ENCODE peak calls at places on chromosomes 4 and X, in nine cellular contexts. F, Z, N, D, I, G, O, H and C are unnamed samples. For H3K36me3, the result is how much of the 10 kb centered on the place peaks cover.

GRCh38 chrX:102863735-102864134 is 73.3 kb upstream of the RAB40AL start:
- DNase-seq in I (peak), N (peak), G (peak), F (peak), H (peak), D (peak), Z (peak), O (peak), C (peak)

GRCh38 chr4:182225257-182225852 is 17.8 kb upstream of the TENM3 start:
- DNase-seq in I (no peak), Z (no peak), D (no peak), O (no peak), G (no peak), N (no peak), H (no peak), F (no peak), C (no peak)

GRCh38 chr4:7816771-7817170 is 122.9 kb downstream of the AFAP1 start:
- DNase-seq in O (no peak), D (no peak), H (peak), I (no peak), F (no peak), G (no peak), Z (no peak), N (no peak), C (no peak)

GRCh38 chrX:20128678-20129077 is 12.0 kb upstream of the MAP7D2 start:
- DNase-seq in F (no peak), D (no peak), I (no peak), O (no peak), N (no peak), Z (no peak), H (no peak), G (no peak), C (no peak)

GRCh38 chr4:101252721-101253120 is 94.6 kb downstream of the PPP3CA start:
- DNase-seq in I (no peak), F (no peak), O (no peak), N (no peak), H (no peak), G (no peak), D (peak), Z (no peak), C (no peak)

GRCh38 chr4:80610845-80611244 is 275.3 kb downstream of the CFAP299 start:
- DNase-seq in I (no peak), D (peak), O (no peak), G (no peak), N (no peak), F (peak), H (no peak), Z (no peak), C (no peak)

GRCh38 chr4:164700471-164700870 is 53.5 kb upstream of the SMIM31 start:
- DNase-seq in G (no peak), F (peak), Z (no peak), H (no peak), D (no peak), I (no peak), O (no peak), N (no peak), C (no peak)

GRCh38 chr4:141046255-141046654 is 87.0 kb downstream of the RNF150 start:
- DNase-seq in D (peak), G (no peak), N (no peak), I (no peak), O (peak), Z (peak), F (no peak), H (no peak), C (no peak)

GRCh38 chr4:156113138-156113537 is 159.5 kb upstream of the CTSO start:
- DNase-seq in O (no peak), G (no peak), F (no peak), D (no peak), Z (no peak), H (no peak), I (no peak), N (no peak), C (no peak)

GRCh38 chr4:185127021-185127925 is 15.8 kb upstream of the SLC25A4 start:
- DNase-seq in Z (peak), D (peak), O (no peak), N (no peak), H (peak), G (peak), I (no peak), F (no peak), C (no peak)

GRCh38 chr4:64361399-64361740 is 47.9 kb downstream of the TECRL start:
- DNase-seq in O (no peak), F (no peak), G (no peak), H (no peak), Z (no peak), N (no peak), D (no peak), I (no peak), C (no peak)

DNA sequence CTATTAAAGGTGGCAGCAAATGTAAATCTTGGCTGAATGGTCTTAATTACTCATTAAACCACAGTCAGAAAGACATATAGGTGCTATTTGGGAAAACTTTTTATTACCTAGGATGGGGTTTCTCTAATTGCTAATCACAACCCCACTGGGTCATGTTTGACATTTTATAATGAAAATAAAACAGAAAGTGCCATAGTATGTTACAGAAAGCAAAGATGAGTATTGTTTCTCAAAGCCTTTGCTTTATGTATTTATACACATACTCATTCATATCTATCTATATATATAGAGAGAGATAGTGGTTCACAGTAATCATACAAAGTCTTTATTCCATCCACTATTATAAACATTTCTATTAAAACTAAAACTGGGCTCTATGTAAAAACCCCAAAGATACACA is 18.2 kb downstream of the TMEM184C start:
- DNase-seq in N (no peak), O (no peak), F (no peak), D (no peak), Z (no peak), G (no peak), H (no peak), I (no peak), C (no peak)
- H3K36me3 ChIP-seq in N (half or more), O (under half), F (half or more), D (half or more), Z (half or more), G (under half), H (half or more), I (under half), C (half or more)

DNA sequence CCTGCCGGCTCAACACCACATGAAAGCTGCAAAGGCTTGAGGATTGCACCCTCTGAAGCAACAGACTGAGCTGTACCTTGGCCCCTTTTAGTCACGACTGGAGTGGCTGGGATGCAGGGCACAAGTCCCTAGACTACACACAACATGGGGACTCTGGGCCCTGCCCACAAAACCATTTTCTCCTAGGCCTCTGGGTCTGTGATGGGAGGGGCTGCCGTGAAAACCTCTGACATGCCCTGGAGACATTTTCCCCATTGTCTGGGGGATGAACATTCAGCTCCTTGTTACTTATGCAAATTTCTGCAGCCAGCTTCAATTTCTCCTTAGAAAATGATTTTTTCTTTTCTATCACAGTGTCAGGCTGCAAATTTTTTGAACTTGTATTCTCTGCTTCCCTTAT is 123.5 kb upstream of the SMARCAD1 start:
- DNase-seq in G (no peak), Z (no peak), H (no peak), O (no peak), F (no peak), N (no peak), I (no peak), D (no peak), C (no peak)
- H3K4me3 ChIP-seq in G (no peak), Z (no peak), H (no peak), O (no peak), F (no peak), N (no peak), I (no peak), D (no peak), C (no peak)

DNA sequence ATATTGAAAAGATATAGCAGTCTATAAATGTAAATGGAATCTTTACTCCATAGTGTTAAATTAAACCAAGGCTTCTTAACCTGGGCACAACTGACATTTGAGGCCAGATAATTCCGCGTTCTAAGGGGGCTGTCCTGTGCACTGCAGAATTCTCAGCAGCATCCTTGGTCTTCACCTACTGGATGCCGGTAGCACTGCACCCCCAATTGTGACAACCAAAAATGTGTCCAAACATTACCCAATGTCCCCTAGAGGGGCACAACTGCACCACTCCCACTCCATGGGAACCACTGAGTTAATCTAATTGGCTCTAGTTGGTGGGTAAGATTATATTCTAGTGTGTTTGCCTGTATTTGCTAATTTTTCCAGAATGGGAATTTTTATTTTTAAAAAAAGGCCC is 16.6 kb downstream of the AP1S2 start:
- DNase-seq in O (no peak), F (peak), I (no peak), G (no peak), Z (no peak), D (no peak), H (no peak), N (no peak), C (no peak)
- H3K36me3 ChIP-seq in O (under half), F (half or more), I (under half), G (under half), Z (under half), D (under half), H (under half), N (under half), C (under half)

DNA sequence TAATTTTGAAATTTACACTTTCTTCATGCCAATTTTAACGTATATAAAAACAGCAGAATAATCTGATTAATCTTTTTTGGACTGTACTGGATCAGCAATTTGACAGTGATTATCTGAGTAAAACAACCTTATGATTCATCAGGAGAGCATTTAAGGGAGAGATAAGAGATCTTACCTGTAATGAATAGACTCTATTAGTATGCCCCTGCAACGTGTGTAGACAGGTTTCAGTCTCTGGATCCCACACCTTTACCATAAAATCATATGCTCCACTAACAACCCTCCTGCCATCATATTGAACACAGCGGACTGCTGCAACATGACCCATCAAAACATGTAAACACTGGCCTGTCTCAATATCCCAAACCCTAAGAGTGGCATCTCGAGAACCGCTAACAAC is 210.1 kb downstream of the FBXW7 start:
- DNase-seq in F (no peak), I (no peak), N (no peak), G (no peak), D (no peak), O (no peak), Z (no peak), H (no peak), C (no peak)
- H3K4me3 ChIP-seq in F (no peak), I (no peak), N (no peak), G (no peak), D (no peak), O (no peak), Z (no peak), H (no peak), C (no peak)

GRCh38 chr4:176433983-176434382 is 114.2 kb downstream of the SPCS3 start:
- DNase-seq in I (no peak), G (no peak), N (no peak), O (no peak), H (no peak), F (no peak), D (no peak), Z (no peak), C (no peak)
- H3K36me3 ChIP-seq in I (under half), G (under half), N (under half), O (under half), H (under half), F (under half), D (under half), Z (under half), C (under half)

DNA sequence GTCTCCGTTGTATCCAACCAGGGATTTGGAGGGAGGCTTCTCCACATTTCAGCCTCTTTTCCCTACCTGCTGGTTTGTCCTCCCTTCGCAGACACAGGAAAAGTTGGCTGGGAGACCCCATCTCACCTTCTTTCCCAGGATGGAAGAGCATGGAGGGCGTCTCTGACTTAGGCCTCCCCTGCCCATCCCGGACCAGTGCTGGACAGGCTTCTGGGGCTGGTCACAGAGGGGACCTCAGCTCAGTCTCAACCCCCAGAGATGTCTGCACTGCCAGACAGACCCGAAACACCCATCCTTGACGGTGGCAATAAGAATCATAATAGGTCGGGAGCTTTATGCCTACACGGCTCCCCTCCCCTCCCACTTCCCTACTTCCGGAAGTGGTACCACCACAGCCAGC is 1.6 kb downstream of the WFS1 start:
- DNase-seq in I (no peak), D (no peak), N (no peak), H (no peak), F (no peak), O (no peak), G (no peak), Z (no peak), C (no peak)
- H3K4me3 ChIP-seq in I (no peak), D (no peak), N (peak), H (peak), F (no peak), O (no peak), G (no peak), Z (peak), C (no peak)

GRCh38 chr4:6291784-6292297 is 22.2 kb downstream of the WFS1 start:
- DNase-seq in Z (no peak), O (no peak), D (no peak), F (no peak), G (no peak), I (no peak), N (no peak), H (no peak), C (no peak)
- H3K36me3 ChIP-seq in Z (half or more), O (half or more), D (under half), F (under half), G (half or more), I (under half), N (half or more), H (half or more), C (under half)

DNA sequence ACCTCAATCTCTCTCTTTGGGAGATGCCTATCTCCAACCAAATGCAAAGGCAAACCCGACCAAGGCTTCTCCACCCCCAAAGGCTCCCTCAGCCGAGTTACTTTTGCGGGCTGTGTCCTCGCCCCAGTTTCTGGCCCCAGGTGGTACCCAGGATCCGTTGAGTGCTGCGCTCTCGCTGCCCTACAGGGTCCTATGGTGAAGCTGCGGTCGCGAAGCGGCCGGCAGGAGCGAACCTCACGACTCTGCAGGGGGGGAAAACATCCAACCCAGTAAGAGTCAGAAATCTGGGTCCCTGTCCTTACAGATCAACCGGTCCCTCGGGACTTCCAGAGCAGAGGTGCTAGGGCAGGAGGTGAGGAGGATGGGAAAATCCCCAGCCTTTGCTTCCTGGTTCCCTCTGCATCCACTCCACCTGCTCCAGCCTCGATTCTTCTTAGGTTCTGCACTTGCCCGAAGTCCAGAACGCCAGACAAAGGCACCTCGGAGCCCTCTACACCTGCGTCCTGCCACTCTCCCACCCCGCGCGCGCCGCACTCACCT is 463 bp downstream of the HS3ST1 start:
- DNase-seq in H (no peak), F (no peak), O (no peak), N (no peak), I (no peak), D (no peak), G (no peak), Z (no peak), C (no peak)
- H3K4me3 ChIP-seq in H (peak), F (no peak), O (peak), N (peak), I (peak), D (peak), G (peak), Z (peak), C (no peak)

DNA sequence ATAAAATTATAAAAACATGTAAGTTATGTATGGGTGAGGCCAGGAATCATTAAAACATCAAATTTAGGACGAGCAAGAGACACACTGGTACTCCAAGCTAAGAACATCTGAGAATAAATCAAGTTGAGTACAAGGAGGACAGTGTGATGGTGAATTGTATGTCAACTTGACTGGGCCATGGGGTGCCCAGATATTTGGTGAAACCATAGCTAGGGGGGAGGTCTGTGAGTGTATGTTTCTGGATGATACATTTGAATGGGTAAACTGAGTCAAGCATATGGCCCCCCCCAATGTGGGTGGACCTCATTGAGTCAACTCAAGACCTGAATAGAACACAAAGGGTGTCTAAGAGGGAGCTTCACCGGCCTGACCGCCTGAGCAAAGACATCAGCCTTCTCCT is 115.3 kb upstream of the BCOR start:
- DNase-seq in O (no peak), D (no peak), I (no peak), Z (no peak), H (no peak), G (no peak), N (no peak), F (no peak), C (no peak)
- H3K36me3 ChIP-seq in O (under half), D (under half), I (under half), Z (under half), H (under half), G (under half), N (under half), F (under half), C (under half)